ENCODE peak calls at places on chromosomes 16 and 17, in ten cellular contexts. Y is astrocyte of the spinal cord, L is OCI-LY7, J is coronary artery, E is pancreas, S is dorsolateral prefrontal cortex, C is cardiac fibroblast, I is AG04450, P is tibial artery, U is esophagus squamous epithelium. O is an unnamed sample.

GRCh38 chr16:58425245-58425644 is 33.0 kb downstream of the GINS3 start:
- DNase-seq in J (no peak), S (no peak), U (no peak), L (no peak), E (no peak), I (no peak), Y (no peak), C (no peak), P (no peak), O (no peak)

GRCh38 chr16:88561485-88562369 is 8.5 kb upstream of the ZC3H18 start:
- DNase-seq in J (no peak), P (peak), U (no peak), C (peak), L (peak), Y (peak), I (peak), E (no peak), S (peak), O (peak)

GRCh38 chr17:61208301-61209098 is 191.1 kb upstream of the TBX2 start:
- DNase-seq in U (no peak), S (no peak), P (no peak), Y (peak), C (peak), I (peak), L (no peak), E (no peak), J (no peak), O (no peak)

GRCh38 chr17:9444687-9445086 is 130.9 kb downstream of the STX8 start:
- DNase-seq in P (no peak), I (no peak), E (no peak), U (no peak), S (no peak), Y (peak), J (no peak), C (no peak), L (no peak), O (no peak)

GRCh38 chr16:31476305-31477219 is 4.6 kb downstream of the TGFB1I1 start:
- DNase-seq in E (peak), J (no peak), P (peak), C (no peak), Y (no peak), S (no peak), I (no peak), L (no peak), U (peak), O (no peak)

GRCh38 chr16:62067981-62068380 is 31.7 kb upstream of the CDH8 start:
- DNase-seq in L (no peak), J (no peak), I (no peak), S (no peak), U (no peak), E (no peak), C (no peak), P (no peak), Y (no peak), O (no peak)

GRCh38 chr17:60442271-60443201 is 20.2 kb downstream of the CHCT1 start:
- DNase-seq in L (no peak), U (no peak), Y (peak), J (no peak), P (no peak), S (no peak), I (no peak), E (no peak), C (peak), O (peak)

GRCh38 chr17:59311051-59311468 is 20.4 kb upstream of the YPEL2 start:
- DNase-seq in P (peak), U (no peak), L (peak), J (no peak), Y (peak), E (no peak), C (peak), I (no peak), S (peak), O (peak)

GRCh38 chr16:25066747-25067631 is 44.6 kb upstream of the LCMT1 start:
- DNase-seq in L (peak), S (peak), I (no peak), C (peak), E (peak), P (peak), J (peak), Y (peak), U (no peak), O (peak)

GRCh38 chr16:8109510-8110369 is 480.6 kb downstream of the TMEM114 start:
- DNase-seq in S (no peak), Y (no peak), I (no peak), C (no peak), E (no peak), J (no peak), L (no peak), P (no peak), U (no peak), O (no peak)

GRCh38 chr17:79038545-79039135 is 14.7 kb downstream of the C1QTNF1 start:
- DNase-seq in Y (peak), U (no peak), S (no peak), I (peak), P (peak), C (peak), E (peak), L (no peak), J (peak), O (peak)

GRCh38 chr16:85563515-85564276 is 49.4 kb upstream of the GSE1 start:
- DNase-seq in U (no peak), J (no peak), Y (peak), E (no peak), I (no peak), L (no peak), S (no peak), P (peak), C (peak), O (no peak)
- TF ChIP-seq CTCF in U (no peak), J (no peak), Y (no peak), E (no peak), I (no peak), L (no peak), S (no peak), P (no peak), C (peak), O (no peak)

GRCh38 chr17:76869878-76870714 is 1.9 kb downstream of the MGAT5B start:
- DNase-seq in S (no peak), L (no peak), E (no peak), P (no peak), Y (no peak), C (no peak), U (no peak), I (no peak), J (no peak), O (peak)
- H3K4me3 ChIP-seq in S (peak), L (no peak), E (no peak), P (peak), Y (no peak), C (no peak), U (no peak), I (no peak), J (peak), O (no peak)

GRCh38 chr16:23155445-23156049 is 6.3 kb upstream of the USP31 start:
- DNase-seq in I (no peak), P (no peak), E (no peak), C (peak), U (no peak), S (no peak), J (no peak), L (peak), Y (no peak), O (peak)
- TF ChIP-seq CTCF in I (peak), P (no peak), E (no peak), C (peak), U (peak), S (peak), J (no peak), L (peak), Y (peak), O (peak)

DNA sequence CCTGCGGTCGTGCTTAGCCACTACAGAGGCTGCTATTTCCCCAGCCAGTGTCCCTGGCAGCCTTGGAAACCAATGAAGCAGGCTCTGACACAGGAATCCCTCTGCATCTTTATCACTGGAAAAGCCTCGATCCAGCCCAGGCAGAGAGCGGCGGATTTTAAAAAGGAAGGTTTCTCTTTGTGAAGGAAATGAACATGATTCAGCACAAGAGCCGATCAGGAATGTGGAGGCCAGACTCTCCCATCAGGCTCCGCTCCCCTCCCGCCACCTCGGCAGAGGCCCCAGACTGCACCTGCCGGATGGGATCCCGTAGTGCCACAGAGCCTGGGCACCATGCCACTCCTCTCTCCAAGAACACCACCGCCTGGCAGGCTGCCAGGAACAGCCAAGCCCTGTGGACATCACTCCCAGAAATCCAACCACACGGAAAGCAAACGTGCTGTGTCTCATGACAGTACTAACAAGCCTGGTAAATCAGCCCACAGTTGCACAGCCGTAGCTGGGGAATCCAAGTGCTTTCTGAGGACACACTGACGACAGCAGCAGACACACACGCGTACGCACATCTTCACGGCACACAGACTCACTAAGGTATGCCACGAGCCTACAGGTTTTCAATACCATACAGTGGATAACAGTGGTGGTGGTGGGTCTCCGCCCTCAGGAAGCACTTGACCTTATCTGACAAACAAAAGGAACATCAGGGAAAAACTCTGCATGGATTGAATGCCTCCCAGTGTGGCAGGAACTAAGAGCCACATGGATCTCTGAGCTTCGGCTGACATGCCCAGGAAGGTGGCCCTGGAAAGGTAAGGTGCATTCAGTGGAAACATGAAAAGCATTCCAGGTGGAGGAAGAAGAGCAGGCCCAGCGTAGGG is 5.4 kb downstream of the LRRC75A start:
- DNase-seq in C (peak), E (peak), P (peak), Y (peak), J (no peak), U (no peak), S (peak), L (no peak), I (no peak), O (peak)
- H3K4me3 ChIP-seq in C (no peak), E (no peak), P (peak), Y (no peak), J (peak), U (no peak), S (peak), L (no peak), I (no peak), O (no peak)

GRCh38 chr17:63626551-63627228 is 4.5 kb downstream of the MAP3K3 start:
- DNase-seq in E (no peak), C (peak), P (no peak), Y (peak), S (no peak), J (no peak), U (no peak), I (no peak), L (no peak), O (peak)

GRCh38 chr17:63623786-63624185 is 1.6 kb downstream of the MAP3K3 start:
- DNase-seq in U (no peak), C (no peak), S (no peak), P (no peak), I (no peak), J (no peak), Y (no peak), L (no peak), E (no peak), O (no peak)

GRCh38 chr17:63621229-63621683 is 961 bp upstream of the MAP3K3 start:
- DNase-seq in E (no peak), L (no peak), C (no peak), I (no peak), S (no peak), P (no peak), U (no peak), J (no peak), Y (no peak), O (no peak)

GRCh38 chr17:63622571-63623390 is 564 bp downstream of the MAP3K3 start:
- DNase-seq in E (peak), I (no peak), C (peak), L (peak), U (peak), Y (peak), S (peak), J (peak), P (peak), O (peak)

GRCh38 chr17:63621684-63622570 is at the start of gene MAP3K3:
- DNase-seq in L (peak), I (peak), U (peak), S (peak), Y (peak), J (peak), P (peak), E (peak), C (peak), O (peak)
- TF ChIP-seq CTCF in L (peak), I (peak), U (no peak), S (peak), Y (peak), J (no peak), P (no peak), E (no peak), C (no peak), O (peak)

O was measured in foreskin fibroblast.